ENCODE peak calls at places on chromosome 15, in seven cellular contexts. One of them, this sample, is unnamed.

GRCh38 chr15:65395567-65396185 is 17.9 kb upstream of the IGDCC3 start:
- DNase-seq in fibroblast of pulmonary artery: no peak
- DNase-seq in lower lobe of right lung: no peak
- DNase-seq in kidney epithelial cell: no peak
- DNase-seq in ascending aorta: no peak
- DNase-seq in Peyer's patch: no peak
- DNase-seq in cardiac muscle cell: no peak
- DNase-seq in this sample: no peak

GRCh38 chr15:41804920-41805666 is 22.8 kb upstream of the JMJD7 start:
- DNase-seq in fibroblast of pulmonary artery: no peak
- DNase-seq in lower lobe of right lung: no peak
- DNase-seq in kidney epithelial cell: no peak
- DNase-seq in ascending aorta: no peak
- DNase-seq in Peyer's patch: no peak
- DNase-seq in cardiac muscle cell: no peak
- DNase-seq in this sample: peak

GRCh38 chr15:88759872-88760271 is 43.4 kb upstream of the ACAN start:
- DNase-seq in fibroblast of pulmonary artery: no peak
- DNase-seq in lower lobe of right lung: no peak
- DNase-seq in kidney epithelial cell: no peak
- DNase-seq in ascending aorta: no peak
- DNase-seq in Peyer's patch: no peak
- DNase-seq in cardiac muscle cell: no peak
- DNase-seq in this sample: no peak

GRCh38 chr15:38054488-38054887 is 120.0 kb downstream of the TMCO5A start:
- DNase-seq in fibroblast of pulmonary artery: peak
- DNase-seq in lower lobe of right lung: no peak
- DNase-seq in kidney epithelial cell: no peak
- DNase-seq in ascending aorta: no peak
- DNase-seq in Peyer's patch: no peak
- DNase-seq in cardiac muscle cell: peak
- DNase-seq in this sample: peak

GRCh38 chr15:60340207-60340921 is 57.4 kb downstream of the ANXA2 start:
- DNase-seq in fibroblast of pulmonary artery: no peak
- DNase-seq in lower lobe of right lung: no peak
- DNase-seq in kidney epithelial cell: no peak
- DNase-seq in ascending aorta: no peak
- DNase-seq in Peyer's patch: no peak
- DNase-seq in cardiac muscle cell: no peak
- DNase-seq in this sample: peak

GRCh38 chr15:47300596-47300995 is 416.7 kb upstream of the SEMA6D start:
- DNase-seq in fibroblast of pulmonary artery: no peak
- DNase-seq in lower lobe of right lung: no peak
- DNase-seq in kidney epithelial cell: no peak
- DNase-seq in ascending aorta: no peak
- DNase-seq in Peyer's patch: no peak
- DNase-seq in cardiac muscle cell: no peak
- DNase-seq in this sample: no peak

GRCh38 chr15:64742921-64743320 is 32.5 kb downstream of the RBPMS2 start:
- DNase-seq in fibroblast of pulmonary artery: no peak
- DNase-seq in lower lobe of right lung: no peak
- DNase-seq in kidney epithelial cell: no peak
- DNase-seq in ascending aorta: no peak
- DNase-seq in Peyer's patch: no peak
- DNase-seq in cardiac muscle cell: no peak
- DNase-seq in this sample: no peak

GRCh38 chr15:25795712-25796111 is 67.4 kb downstream of the ATP10A start:
- DNase-seq in fibroblast of pulmonary artery: no peak
- DNase-seq in lower lobe of right lung: no peak
- DNase-seq in kidney epithelial cell: no peak
- DNase-seq in ascending aorta: no peak
- DNase-seq in Peyer's patch: no peak
- DNase-seq in cardiac muscle cell: no peak
- DNase-seq in this sample: no peak

GRCh38 chr15:64045774-64046346 is 425 bp downstream of the DAPK2 start:
- DNase-seq in fibroblast of pulmonary artery: no peak
- DNase-seq in lower lobe of right lung: no peak
- DNase-seq in kidney epithelial cell: no peak
- DNase-seq in ascending aorta: no peak
- DNase-seq in Peyer's patch: peak
- DNase-seq in cardiac muscle cell: no peak
- DNase-seq in this sample: no peak

GRCh38 chr15:82228750-82229149 is 33.8 kb downstream of the EFL1 start:
- DNase-seq in fibroblast of pulmonary artery: no peak
- DNase-seq in lower lobe of right lung: no peak
- DNase-seq in kidney epithelial cell: no peak
- DNase-seq in ascending aorta: no peak
- DNase-seq in Peyer's patch: no peak
- DNase-seq in cardiac muscle cell: no peak
- DNase-seq in this sample: no peak

GRCh38 chr15:93467327-93467726 is 378.3 kb upstream of the RGMA start:
- DNase-seq in fibroblast of pulmonary artery: no peak
- DNase-seq in lower lobe of right lung: no peak
- DNase-seq in kidney epithelial cell: peak
- DNase-seq in ascending aorta: peak
- DNase-seq in Peyer's patch: no peak
- DNase-seq in cardiac muscle cell: no peak
- DNase-seq in this sample: peak

GRCh38 chr15:31442203-31443090 is 115.8 kb downstream of the KLF13 start:
- DNase-seq in fibroblast of pulmonary artery: peak
- DNase-seq in lower lobe of right lung: no peak
- DNase-seq in kidney epithelial cell: peak
- DNase-seq in ascending aorta: no peak
- DNase-seq in Peyer's patch: no peak
- DNase-seq in cardiac muscle cell: peak
- DNase-seq in this sample: peak

GRCh38 chr15:69484837-69485236 is 32.2 kb downstream of the RPLP1 start:
- DNase-seq in fibroblast of pulmonary artery: no peak
- DNase-seq in lower lobe of right lung: no peak
- DNase-seq in kidney epithelial cell: no peak
- DNase-seq in ascending aorta: no peak
- DNase-seq in Peyer's patch: no peak
- DNase-seq in cardiac muscle cell: no peak
- DNase-seq in this sample: no peak

GRCh38 chr15:98964461-98965454 is 42.8 kb downstream of the PGPEP1L start:
- DNase-seq in fibroblast of pulmonary artery: no peak
- DNase-seq in lower lobe of right lung: no peak
- DNase-seq in kidney epithelial cell: no peak
- DNase-seq in ascending aorta: no peak
- DNase-seq in Peyer's patch: no peak
- DNase-seq in cardiac muscle cell: peak
- DNase-seq in this sample: no peak

GRCh38 chr15:90839187-90840071 is 29.0 kb upstream of the FURIN start:
- DNase-seq in fibroblast of pulmonary artery: peak
- DNase-seq in lower lobe of right lung: peak
- DNase-seq in kidney epithelial cell: no peak
- DNase-seq in ascending aorta: no peak
- DNase-seq in Peyer's patch: peak
- DNase-seq in cardiac muscle cell: peak
- DNase-seq in this sample: peak

GRCh38 chr15:74365619-74366445 is 1.6 kb downstream of the CYP11A1 start:
- DNase-seq in fibroblast of pulmonary artery: peak
- DNase-seq in lower lobe of right lung: peak
- DNase-seq in kidney epithelial cell: no peak
- DNase-seq in ascending aorta: peak
- DNase-seq in Peyer's patch: no peak
- DNase-seq in cardiac muscle cell: peak
- DNase-seq in this sample: peak

GRCh38 chr15:64837502-64837901 is 4.2 kb upstream of the PLEKHO2 start:
- DNase-seq in fibroblast of pulmonary artery: no peak
- DNase-seq in lower lobe of right lung: no peak
- DNase-seq in kidney epithelial cell: no peak
- DNase-seq in ascending aorta: no peak
- DNase-seq in Peyer's patch: no peak
- DNase-seq in cardiac muscle cell: no peak
- DNase-seq in this sample: no peak

GRCh38 chr15:58362262-58362922 is 69.4 kb upstream of the LIPC start:
- DNase-seq in fibroblast of pulmonary artery: no peak
- DNase-seq in lower lobe of right lung: no peak
- DNase-seq in kidney epithelial cell: no peak
- DNase-seq in ascending aorta: no peak
- DNase-seq in Peyer's patch: no peak
- DNase-seq in cardiac muscle cell: no peak
- DNase-seq in this sample: no peak

GRCh38 chr15:82847703-82848102 is 38.3 kb downstream of the WHAMM start:
- DNase-seq in fibroblast of pulmonary artery: no peak
- DNase-seq in lower lobe of right lung: no peak
- DNase-seq in kidney epithelial cell: no peak
- DNase-seq in ascending aorta: no peak
- DNase-seq in Peyer's patch: no peak
- DNase-seq in cardiac muscle cell: no peak
- DNase-seq in this sample: no peak

GRCh38 chr15:82548700-82549099 is 8.4 kb upstream of the RPS17 start:
- DNase-seq in fibroblast of pulmonary artery: no peak
- DNase-seq in lower lobe of right lung: no peak
- DNase-seq in kidney epithelial cell: no peak
- DNase-seq in ascending aorta: no peak
- DNase-seq in Peyer's patch: no peak
- DNase-seq in cardiac muscle cell: no peak
- DNase-seq in this sample: no peak

GRCh38 chr15:60563066-60563465 is 84.1 kb upstream of the ICE2 start:
- DNase-seq in fibroblast of pulmonary artery: no peak
- DNase-seq in lower lobe of right lung: no peak
- DNase-seq in kidney epithelial cell: no peak
- DNase-seq in ascending aorta: no peak
- DNase-seq in Peyer's patch: no peak
- DNase-seq in cardiac muscle cell: no peak
- DNase-seq in this sample: no peak

GRCh38 chr15:73948396-73948795 is 22.1 kb downstream of the LOXL1 start:
- DNase-seq in fibroblast of pulmonary artery: no peak
- DNase-seq in lower lobe of right lung: peak
- DNase-seq in kidney epithelial cell: no peak
- DNase-seq in ascending aorta: peak
- DNase-seq in Peyer's patch: no peak
- DNase-seq in cardiac muscle cell: no peak
- DNase-seq in this sample: no peak

GRCh38 chr15:71730277-71731144 is 79.8 kb upstream of the NR2E3 start:
- DNase-seq in fibroblast of pulmonary artery: peak
- DNase-seq in lower lobe of right lung: no peak
- DNase-seq in kidney epithelial cell: no peak
- DNase-seq in ascending aorta: peak
- DNase-seq in Peyer's patch: no peak
- DNase-seq in cardiac muscle cell: peak
- DNase-seq in this sample: peak

DNA sequence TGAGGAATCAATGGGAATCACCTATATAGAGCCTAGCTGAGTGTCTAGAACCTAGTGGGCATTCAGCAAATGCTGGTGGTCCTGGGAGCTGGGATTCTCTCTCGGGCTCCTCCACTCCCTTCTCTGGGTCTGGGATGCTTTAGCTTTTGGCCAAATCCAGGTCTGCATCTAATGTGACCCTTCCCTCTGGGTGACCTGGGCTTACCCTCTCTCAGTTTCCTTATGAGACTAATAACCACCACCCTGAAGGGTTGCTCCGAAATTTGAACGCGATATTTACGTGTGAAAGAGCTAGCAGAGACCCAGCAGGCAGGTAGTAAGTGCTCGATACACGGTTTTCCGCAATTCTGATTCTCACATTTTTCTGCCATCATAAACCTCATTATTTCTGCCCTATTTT is 44.4 kb downstream of the PCSK6 start:
- DNase-seq in fibroblast of pulmonary artery: no peak
- DNase-seq in lower lobe of right lung: no peak
- DNase-seq in kidney epithelial cell: no peak
- DNase-seq in ascending aorta: no peak
- DNase-seq in Peyer's patch: no peak
- DNase-seq in cardiac muscle cell: no peak
- DNase-seq in this sample: no peak
- H3K4me3 ChIP-seq in fibroblast of pulmonary artery: no peak
- H3K4me3 ChIP-seq in lower lobe of right lung: no peak
- H3K4me3 ChIP-seq in kidney epithelial cell: no peak
- H3K4me3 ChIP-seq in ascending aorta: no peak
- H3K4me3 ChIP-seq in Peyer's patch: no peak
- H3K4me3 ChIP-seq in cardiac muscle cell: no peak
- H3K4me3 ChIP-seq in this sample: no peak

GRCh38 chr15:78298983-78299301 is 467 bp downstream of the SKIC8 start:
- DNase-seq in fibroblast of pulmonary artery: peak
- DNase-seq in lower lobe of right lung: no peak
- DNase-seq in kidney epithelial cell: no peak
- DNase-seq in ascending aorta: no peak
- DNase-seq in Peyer's patch: no peak
- DNase-seq in cardiac muscle cell: peak
- DNase-seq in this sample: peak

GRCh38 chr15:78302579-78302978 is 3.2 kb upstream of the SKIC8 start:
- DNase-seq in fibroblast of pulmonary artery: peak
- DNase-seq in lower lobe of right lung: no peak
- DNase-seq in kidney epithelial cell: no peak
- DNase-seq in ascending aorta: no peak
- DNase-seq in Peyer's patch: no peak
- DNase-seq in cardiac muscle cell: peak
- DNase-seq in this sample: no peak

GRCh38 chr15:78301813-78302212 is 2.4 kb upstream of the SKIC8 start:
- DNase-seq in fibroblast of pulmonary artery: no peak
- DNase-seq in lower lobe of right lung: no peak
- DNase-seq in kidney epithelial cell: no peak
- DNase-seq in ascending aorta: no peak
- DNase-seq in Peyer's patch: no peak
- DNase-seq in cardiac muscle cell: no peak
- DNase-seq in this sample: no peak

GRCh38 chr15:78301326-78301725 is 1.9 kb upstream of the SKIC8 start:
- DNase-seq in fibroblast of pulmonary artery: no peak
- DNase-seq in lower lobe of right lung: no peak
- DNase-seq in kidney epithelial cell: no peak
- DNase-seq in ascending aorta: no peak
- DNase-seq in Peyer's patch: no peak
- DNase-seq in cardiac muscle cell: no peak
- DNase-seq in this sample: no peak

GRCh38 chr15:78299302-78300102 is at the start of gene SKIC8:
- DNase-seq in fibroblast of pulmonary artery: peak
- DNase-seq in lower lobe of right lung: peak
- DNase-seq in kidney epithelial cell: peak
- DNase-seq in ascending aorta: peak
- DNase-seq in Peyer's patch: peak
- DNase-seq in cardiac muscle cell: peak
- DNase-seq in this sample: peak
- TF ChIP-seq CTCF in fibroblast of pulmonary artery: no peak
- TF ChIP-seq CTCF in lower lobe of right lung: no peak
- TF ChIP-seq CTCF in kidney epithelial cell: no peak
- TF ChIP-seq CTCF in ascending aorta: no peak
- TF ChIP-seq CTCF in Peyer's patch: no peak
- TF ChIP-seq CTCF in cardiac muscle cell: no peak
- TF ChIP-seq CTCF in this sample: no peak

DNA sequence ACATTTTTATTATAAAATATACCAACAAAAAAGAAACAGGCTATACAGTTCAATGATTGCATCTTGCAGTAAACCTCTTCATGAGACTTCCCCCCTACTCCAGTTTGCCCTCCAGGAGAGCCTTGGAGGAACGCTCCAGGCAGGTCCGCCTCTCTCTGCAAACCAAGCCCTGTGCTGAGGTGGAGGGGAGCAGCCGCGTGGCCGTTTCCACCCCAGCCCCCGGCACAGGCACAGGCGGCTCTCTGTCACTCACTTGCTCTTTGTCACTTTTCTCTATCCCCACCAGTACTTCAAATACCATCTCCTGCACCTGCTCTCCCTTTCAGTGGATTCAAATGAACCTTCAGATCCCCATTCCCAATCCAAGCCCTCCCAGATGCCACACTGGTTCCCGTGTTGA is 479.9 kb downstream of the OCA2 start:
- DNase-seq in fibroblast of pulmonary artery: no peak
- DNase-seq in lower lobe of right lung: no peak
- DNase-seq in kidney epithelial cell: no peak
- DNase-seq in ascending aorta: no peak
- DNase-seq in Peyer's patch: no peak
- DNase-seq in cardiac muscle cell: no peak
- DNase-seq in this sample: no peak
- H3K4me3 ChIP-seq in fibroblast of pulmonary artery: no peak
- H3K4me3 ChIP-seq in lower lobe of right lung: no peak
- H3K4me3 ChIP-seq in kidney epithelial cell: no peak
- H3K4me3 ChIP-seq in ascending aorta: no peak
- H3K4me3 ChIP-seq in Peyer's patch: no peak
- H3K4me3 ChIP-seq in cardiac muscle cell: no peak
- H3K4me3 ChIP-seq in this sample: no peak

GRCh38 chr15:76340802-76341365 is 4.3 kb downstream of the ISL2 start:
- DNase-seq in fibroblast of pulmonary artery: no peak
- DNase-seq in lower lobe of right lung: peak
- DNase-seq in kidney epithelial cell: no peak
- DNase-seq in ascending aorta: no peak
- DNase-seq in Peyer's patch: peak
- DNase-seq in cardiac muscle cell: no peak
- DNase-seq in this sample: no peak
- TF ChIP-seq CTCF in fibroblast of pulmonary artery: peak
- TF ChIP-seq CTCF in lower lobe of right lung: peak
- TF ChIP-seq CTCF in kidney epithelial cell: peak
- TF ChIP-seq CTCF in ascending aorta: no peak
- TF ChIP-seq CTCF in Peyer's patch: no peak
- TF ChIP-seq CTCF in cardiac muscle cell: no peak
- TF ChIP-seq CTCF in this sample: peak

This sample was measured in bronchial epithelial cell.